ENCODE peak calls at places on chromosomes 2 and 18, in four cellular contexts. W is HAP-1, Z is pancreas, H is GM12878. I is an unnamed sample. For H3K36me3, the result is how much of the 10 kb centered on the place peaks cover.

GRCh38 chr2:25098056-25098455 is 56.2 kb downstream of the EFR3B start:
- DNase-seq in H (no peak), W (peak), Z (no peak), I (no peak)

GRCh38 chr2:26805241-26805676 is 19.4 kb downstream of the CENPA start:
- DNase-seq in W (no peak), H (no peak), Z (no peak), I (no peak)

GRCh38 chr2:200624660-200625059 is 38.8 kb downstream of the AOX1 start:
- DNase-seq in W (no peak), Z (no peak), H (no peak), I (no peak)

GRCh38 chr18:46718501-46719341 is 38.1 kb downstream of the ST8SIA5 start:
- DNase-seq in H (no peak), Z (no peak), W (no peak), I (no peak)

GRCh38 chr2:65204461-65205230 is 23.0 kb upstream of the ACTR2 start:
- DNase-seq in H (no peak), Z (no peak), W (no peak), I (peak)

GRCh38 chr2:28810384-28811285 is at the start of gene SPDYA:
- DNase-seq in H (no peak), Z (peak), W (no peak), I (peak)

GRCh38 chr2:178309541-178309940 is 115.2 kb downstream of the OSBPL6 start:
- DNase-seq in W (no peak), H (no peak), Z (no peak), I (peak)

GRCh38 chr2:111898703-111899514 is 502 bp downstream of the MERTK start:
- DNase-seq in Z (no peak), H (no peak), W (peak), I (peak)

GRCh38 chr18:79121746-79122474 is 52.7 kb downstream of the ATP9B start:
- DNase-seq in H (no peak), W (no peak), Z (no peak), I (no peak)

GRCh38 chr18:48623468-48624220 is 84.8 kb downstream of the CTIF start:
- DNase-seq in Z (no peak), H (no peak), W (no peak), I (no peak)

GRCh38 chr2:196987298-196987653 is 60.8 kb upstream of the PGAP1 start:
- DNase-seq in W (no peak), H (no peak), Z (no peak), I (no peak)

GRCh38 chr2:217356795-217357194 is 496.9 kb upstream of the TNP1 start:
- DNase-seq in W (no peak), Z (no peak), H (no peak), I (no peak)

GRCh38 chr2:241066171-241066892 is 35.8 kb downstream of the MTERF4 start:
- DNase-seq in Z (no peak), W (no peak), H (no peak), I (no peak)

GRCh38 chr2:241066893-241067341 is 35.2 kb downstream of the MTERF4 start:
- DNase-seq in W (no peak), H (no peak), Z (no peak), I (no peak)

GRCh38 chr2:241064802-241065354 is 37.2 kb downstream of the MTERF4 start:
- DNase-seq in Z (no peak), H (no peak), W (no peak), I (no peak)

GRCh38 chr2:241064008-241064801 is 37.9 kb downstream of the MTERF4 start:
- DNase-seq in W (no peak), Z (peak), H (no peak), I (peak)

GRCh38 chr2:241065355-241065803 is 36.7 kb downstream of the MTERF4 start:
- DNase-seq in Z (no peak), H (no peak), W (no peak), I (no peak)
- H3K36me3 ChIP-seq in Z (under half), H (under half), W (under half), I (under half)

GRCh38 chr18:12647773-12648172 is 10.1 kb downstream of the SPIRE1 start:
- DNase-seq in W (no peak), Z (no peak), H (no peak), I (no peak)

GRCh38 chr18:12639990-12640880 is 17.7 kb downstream of the SPIRE1 start:
- DNase-seq in H (no peak), W (no peak), Z (no peak), I (no peak)

GRCh38 chr18:12645751-12646203 is 12.1 kb downstream of the SPIRE1 start:
- DNase-seq in W (no peak), H (no peak), Z (no peak), I (no peak)

GRCh38 chr18:12640881-12641200 is 17.1 kb downstream of the SPIRE1 start:
- DNase-seq in H (no peak), Z (no peak), W (no peak), I (no peak)

DNA sequence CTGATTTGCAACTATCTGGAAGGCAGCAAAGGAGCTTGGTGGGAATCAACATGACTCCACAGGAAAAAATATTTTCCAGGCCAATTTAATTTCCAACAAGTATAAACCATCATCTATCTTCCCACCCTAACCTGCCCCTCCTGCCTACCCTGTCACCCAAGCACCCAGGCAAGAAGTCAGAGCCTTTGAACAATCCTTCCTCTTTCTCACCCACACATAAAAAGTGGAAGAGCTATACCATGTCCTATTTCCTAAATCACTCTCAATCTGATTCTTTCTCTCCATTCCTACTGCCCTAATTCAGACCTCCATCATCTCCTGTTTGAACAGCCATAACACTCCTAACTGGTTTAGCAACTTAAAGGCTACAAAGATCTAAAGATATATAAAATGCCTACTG is 12.6 kb downstream of the SPIRE1 start:
- DNase-seq in Z (no peak), H (no peak), W (no peak), I (no peak)
- H3K4me3 ChIP-seq in Z (no peak), H (no peak), W (no peak), I (no peak)

GRCh38 chr18:62856294-62856693 is 141.0 kb downstream of the PHLPP1 start:
- DNase-seq in Z (no peak), H (no peak), W (no peak), I (no peak)

GRCh38 chr18:62850619-62851306 is 135.4 kb downstream of the PHLPP1 start:
- DNase-seq in Z (no peak), W (no peak), H (no peak), I (no peak)

GRCh38 chr18:62857278-62857976 is 142.1 kb downstream of the PHLPP1 start:
- DNase-seq in W (no peak), Z (no peak), H (no peak), I (no peak)

GRCh38 chr18:62848946-62849345 is 133.6 kb downstream of the PHLPP1 start:
- DNase-seq in Z (no peak), W (no peak), H (no peak), I (no peak)

GRCh38 chr18:62852851-62853250 is 137.5 kb downstream of the PHLPP1 start:
- DNase-seq in Z (no peak), W (no peak), H (no peak), I (no peak)
- H3K36me3 ChIP-seq in Z (under half), W (under half), H (under half), I (under half)

GRCh38 chr18:55513199-55513598 is 74.8 kb downstream of the TCF4 start:
- DNase-seq in W (no peak), H (no peak), Z (no peak), I (no peak)

GRCh38 chr18:55509631-55510372 is 78.2 kb downstream of the TCF4 start:
- DNase-seq in Z (no peak), W (peak), H (peak), I (no peak)

GRCh38 chr18:55508637-55509036 is 79.4 kb downstream of the TCF4 start:
- DNase-seq in W (no peak), H (no peak), Z (no peak), I (no peak)

GRCh38 chr18:55510809-55511208 is 77.2 kb downstream of the TCF4 start:
- DNase-seq in Z (no peak), W (no peak), H (no peak), I (no peak)

GRCh38 chr18:55511277-55511676 is 76.7 kb downstream of the TCF4 start:
- DNase-seq in H (no peak), Z (no peak), W (no peak), I (no peak)
- H3K4me3 ChIP-seq in H (no peak), Z (no peak), W (no peak), I (no peak)

GRCh38 chr2:32427672-32428622 is 71.1 kb downstream of the BIRC6 start:
- DNase-seq in W (peak), Z (no peak), H (no peak), I (no peak)

GRCh38 chr2:32436150-32436549 is 79.3 kb downstream of the BIRC6 start:
- DNase-seq in Z (no peak), H (no peak), W (no peak), I (no peak)

GRCh38 chr2:32425719-32426141 is 68.9 kb downstream of the BIRC6 start:
- DNase-seq in H (no peak), W (no peak), Z (no peak), I (no peak)

DNA sequence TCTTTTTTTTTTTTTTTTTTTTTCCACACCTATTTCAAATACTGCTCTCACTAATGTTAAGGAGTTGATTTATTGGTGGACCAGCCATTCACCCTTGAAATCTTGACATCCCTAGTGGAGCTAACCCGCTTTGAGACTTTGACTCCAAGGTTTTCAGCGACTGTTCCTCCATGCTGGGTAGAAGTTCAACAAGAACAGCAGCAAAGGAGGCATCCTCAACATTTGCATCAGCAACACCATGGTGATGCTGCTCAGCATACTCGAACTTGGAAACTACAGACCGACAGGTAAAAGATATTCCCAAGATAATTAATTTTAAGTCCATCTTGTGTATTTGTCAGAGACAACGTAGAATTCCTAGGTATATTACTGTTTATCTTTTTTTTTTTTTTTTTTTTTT is 74.0 kb downstream of the BIRC6 start:
- DNase-seq in H (no peak), Z (no peak), W (no peak), I (no peak)
- H3K36me3 ChIP-seq in H (under half), Z (under half), W (under half), I (under half)